ENCODE peak calls at places on chromosomes 12 and 14, in six cellular contexts. C is fibroblast of the aortic adventitia, I is psoas muscle, H is uterus, S is transverse colon, U is AG10803. L is an unnamed sample.

GRCh38 chr12:108972226-108972757 is 48.6 kb downstream of the SVOP start:
- DNase-seq in C (no peak), I (no peak), H (no peak), U (no peak), S (no peak), L (no peak)

GRCh38 chr14:23578560-23579310 is at the start of gene JPH4:
- DNase-seq in H (peak; percentile 62), U (no peak), C (no peak), S (no peak), I (no peak), L (no peak)

GRCh38 chr14:24362241-24362960 is 5.6 kb upstream of the NFATC4 start:
- DNase-seq in C (no peak), I (no peak), H (no peak), U (peak; percentile 82), S (no peak), L (no peak)

GRCh38 chr12:32312049-32312670 is 87.2 kb upstream of the FGD4 start:
- DNase-seq in S (no peak), C (peak; percentile 84), I (no peak), H (no peak), U (peak; percentile 80), L (no peak)

GRCh38 chr12:53169644-53170043 is 10.9 kb upstream of the ZNF740 start:
- DNase-seq in I (no peak), S (no peak), H (no peak), C (no peak), U (no peak), L (no peak)

GRCh38 chr12:102542816-102543448 is 62.6 kb upstream of the IGF1 start:
- DNase-seq in U (no peak), I (no peak), S (no peak), C (no peak), H (no peak), L (no peak)

GRCh38 chr12:52010152-52010622 is 3.4 kb downstream of the TAMALIN start:
- DNase-seq in S (peak; percentile 52), H (peak; percentile 91), I (peak; percentile 87), U (peak; percentile 80), C (peak; percentile 90), L (peak; percentile 45)

GRCh38 chr12:62600038-62600437 is 133.4 kb downstream of the MON2 start:
- DNase-seq in U (no peak), I (no peak), H (no peak), S (no peak), C (no peak), L (no peak)

GRCh38 chr14:51498411-51499227 is 153.1 kb upstream of the FRMD6 start:
- DNase-seq in C (peak; percentile 55), H (no peak), I (no peak), S (no peak), U (peak; percentile 78), L (no peak)

GRCh38 chr14:23364164-23364571 is 804 bp downstream of the EFS start:
- DNase-seq in C (no peak), H (peak; percentile 54), I (no peak), S (no peak), U (peak; percentile 13), L (peak; percentile 25)

GRCh38 chr14:49982522-49982951 is 89.7 kb downstream of the ARF6 start:
- DNase-seq in U (peak; percentile 93), S (no peak), I (no peak), H (no peak), C (peak; percentile 95), L (peak; percentile 72)

GRCh38 chr14:34711169-34711568 is 3.2 kb downstream of the CFL2 start:
- DNase-seq in U (peak; percentile 94), S (peak; percentile 13), I (no peak), C (peak; percentile 77), H (no peak), L (peak; percentile 18)
- H3K4me3 ChIP-seq in U (peak overlapping the region; percentile 81), S (no peak overlapping the region), I (peak overlapping the region; percentile 87), C (no peak overlapping the region), H (no peak overlapping the region), L (no peak overlapping the region)

DNA sequence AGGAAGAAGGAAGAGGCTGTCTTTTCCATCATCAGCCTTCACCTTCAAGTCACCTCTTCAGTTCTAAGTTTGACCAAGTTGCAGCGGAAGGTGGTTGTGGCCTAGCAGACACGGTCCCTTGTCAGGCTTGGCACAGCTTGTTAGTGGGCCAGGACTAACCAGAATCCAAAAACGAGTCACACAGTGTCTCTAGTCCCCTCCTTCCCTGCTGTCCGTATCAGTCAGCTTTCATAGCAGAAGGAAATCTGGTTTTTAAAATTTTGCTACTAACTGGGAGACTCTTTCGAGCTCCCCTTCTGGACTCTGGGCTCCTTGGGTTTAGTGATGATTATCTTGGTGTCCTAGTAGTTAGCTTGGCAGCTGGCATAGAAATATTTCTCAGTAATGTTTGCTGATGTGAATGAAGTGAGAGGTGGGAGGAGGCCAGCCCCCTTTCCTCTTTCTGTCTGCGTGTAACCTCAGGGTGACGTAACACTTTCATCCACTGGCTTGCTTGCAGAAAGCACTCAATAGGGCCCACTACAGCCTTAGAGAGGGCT is 3.8 kb downstream of the ETV6 start:
- DNase-seq in H (no peak), C (no peak), U (peak; percentile 37), S (peak; percentile 17), I (no peak), L (no peak)
- H3K4me3 ChIP-seq in H (no peak overlapping the region), C (peak overlapping the region; percentile 22), U (peak overlapping the region; percentile 95), S (no peak overlapping the region), I (peak overlapping the region; percentile 89), L (peak overlapping the region; percentile 91)

GRCh38 chr12:68813242-68813593 is 5.2 kb downstream of the MDM2 start:
- DNase-seq in U (no peak), S (no peak), H (no peak), C (no peak), I (no peak), L (no peak)

GRCh38 chr12:68815232-68815927 is 7.4 kb downstream of the MDM2 start:
- DNase-seq in S (no peak), I (no peak), U (no peak), H (no peak), C (no peak), L (no peak)

GRCh38 chr12:68812553-68813241 is 4.7 kb downstream of the MDM2 start:
- DNase-seq in I (no peak), C (no peak), H (no peak), U (no peak), S (no peak), L (no peak)

GRCh38 chr12:68814490-68815231 is 6.7 kb downstream of the MDM2 start:
- DNase-seq in U (no peak), S (no peak), I (no peak), H (no peak), C (no peak), L (no peak)

GRCh38 chr12:68815928-68816800 is 8.2 kb downstream of the MDM2 start:
- DNase-seq in I (no peak), H (no peak), C (no peak), S (no peak), U (no peak), L (no peak)
- H3K4me3 ChIP-seq in I (peak overlapping the region; percentile 93), H (no peak overlapping the region), C (no peak overlapping the region), S (no peak overlapping the region), U (no peak overlapping the region), L (no peak overlapping the region)

GRCh38 chr12:110744176-110744575 is 1.5 kb upstream of the PPP1CC start:
- DNase-seq in I (peak; percentile 61), C (peak; percentile 62), S (no peak), U (peak; percentile 82), H (no peak), L (peak; percentile 86)
- H3K4me3 ChIP-seq in I (peak overlapping the region; percentile 81), C (peak overlapping the region; percentile 9), S (no peak overlapping the region), U (peak overlapping the region; percentile 18), H (no peak overlapping the region), L (peak overlapping the region; percentile 97)

L was measured in MG63.